ENCODE peak calls at places on chromosomes 5 and 9, in five cellular contexts. V is cardiac muscle cell, D is small intestine, N is tibial artery, X is left ventricle myocardium inferior. O is an unnamed sample. For H3K27me3, the result is how much of the 10 kb centered on the place peaks cover.

GRCh38 chr9:121491111-121491510 is 8.5 kb downstream of the GGTA1 start:
- DNase-seq in V (no peak), D (no peak), N (no peak), X (no peak), O (no peak)

GRCh38 chr9:120711354-120711753 is 2.9 kb downstream of the MEGF9 start:
- DNase-seq in V (no peak), D (no peak), N (no peak), X (no peak), O (no peak)

GRCh38 chr9:95047452-95048224 is 269.9 kb downstream of the FANCC start:
- DNase-seq in V (no peak), D (no peak), N (no peak), X (no peak), O (no peak)

GRCh38 chr5:143080407-143080806 is 310.2 kb downstream of the ARHGAP26 start:
- DNase-seq in V (no peak), D (peak), N (no peak), X (no peak), O (no peak)

GRCh38 chr9:589723-590122 is 251.8 kb upstream of the DMRT1 start:
- DNase-seq in V (no peak), D (no peak), N (no peak), X (no peak), O (peak)

GRCh38 chr5:113115061-113115460 is 138.5 kb downstream of the DCP2 start:
- DNase-seq in V (no peak), D (no peak), N (no peak), X (no peak), O (no peak)

GRCh38 chr5:133292300-133292699 is 240.5 kb downstream of the HSPA4 start:
- DNase-seq in V (no peak), D (no peak), N (no peak), X (no peak), O (no peak)

GRCh38 chr5:74903165-74903787 is 37.1 kb upstream of the FAM169A start:
- DNase-seq in V (peak), D (peak), N (no peak), X (no peak), O (no peak)

GRCh38 chr9:134689320-134690181 is 47.9 kb downstream of the COL5A1 start:
- DNase-seq in V (peak), D (peak), N (peak), X (peak), O (peak)

GRCh38 chr5:56833325-56833724 is 18.0 kb downstream of the MAP3K1 start:
- DNase-seq in V (peak), D (no peak), N (no peak), X (no peak), O (no peak)

GRCh38 chr5:34053133-34053532 is 10.1 kb upstream of the C1QTNF3 start:
- DNase-seq in V (no peak), D (no peak), N (no peak), X (no peak), O (peak)

GRCh38 chr5:153900703-153901395 is 137.9 kb downstream of the FAM114A2 start:
- DNase-seq in V (no peak), D (no peak), N (no peak), X (no peak), O (peak)

GRCh38 chr5:65355301-65355700 is 126.4 kb downstream of the ADAMTS6 start:
- DNase-seq in V (no peak), D (no peak), N (no peak), X (no peak), O (no peak)

GRCh38 chr9:2810424-2811075 is 33.3 kb downstream of the PUM3 start:
- DNase-seq in V (no peak), D (no peak), N (no peak), X (no peak), O (no peak)

GRCh38 chr5:115209279-115209678 is 39.6 kb upstream of the TRIM36 start:
- DNase-seq in V (no peak), D (peak), N (no peak), X (no peak), O (no peak)

GRCh38 chr9:93673271-93673843 is 97.0 kb downstream of the PHF2 start:
- DNase-seq in V (no peak), D (no peak), N (peak), X (peak), O (no peak)

GRCh38 chr5:177382423-177383029 is 1.7 kb upstream of the SLC34A1 start:
- DNase-seq in V (peak), D (no peak), N (no peak), X (no peak), O (no peak)

GRCh38 chr9:111890254-111890791 is 6.3 kb upstream of the UGCG start:
- DNase-seq in V (no peak), D (peak), N (no peak), X (no peak), O (no peak)

GRCh38 chr9:36317766-36318165 is 59.5 kb upstream of the GNE start:
- DNase-seq in V (no peak), D (peak), N (no peak), X (peak), O (no peak)

GRCh38 chr9:101739311-101739710 is 864 bp upstream of the GRIN3A start:
- DNase-seq in V (no peak), D (no peak), N (no peak), X (peak), O (no peak)
- H3K27me3 ChIP-seq in V (half or more), D (under half), N (under half), X (half or more), O (under half)

DNA sequence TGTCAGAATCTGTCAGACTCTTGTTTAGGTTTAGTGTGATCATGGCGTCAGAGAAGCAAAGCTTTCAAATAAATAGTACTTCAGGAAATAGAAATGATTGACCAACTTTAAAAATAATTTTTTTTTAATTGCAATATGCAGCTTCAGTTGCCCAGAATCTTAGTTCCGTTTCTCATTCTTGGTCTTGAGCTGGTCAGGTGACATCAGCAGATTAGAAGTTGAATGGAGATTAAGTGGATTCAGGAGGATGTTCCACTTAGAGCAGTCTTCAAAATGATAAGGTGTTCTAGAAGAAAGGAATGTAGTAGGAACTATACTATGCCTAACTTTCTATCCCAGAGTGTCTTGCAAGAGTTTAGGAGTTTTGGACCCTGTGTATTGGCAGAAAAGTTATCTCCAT is 30.6 kb downstream of the OTULIN start:
- DNase-seq in V (no peak), D (no peak), N (no peak), X (no peak), O (no peak)
- H3K27ac ChIP-seq in V (no peak), D (no peak), N (no peak), X (no peak), O (no peak)

DNA sequence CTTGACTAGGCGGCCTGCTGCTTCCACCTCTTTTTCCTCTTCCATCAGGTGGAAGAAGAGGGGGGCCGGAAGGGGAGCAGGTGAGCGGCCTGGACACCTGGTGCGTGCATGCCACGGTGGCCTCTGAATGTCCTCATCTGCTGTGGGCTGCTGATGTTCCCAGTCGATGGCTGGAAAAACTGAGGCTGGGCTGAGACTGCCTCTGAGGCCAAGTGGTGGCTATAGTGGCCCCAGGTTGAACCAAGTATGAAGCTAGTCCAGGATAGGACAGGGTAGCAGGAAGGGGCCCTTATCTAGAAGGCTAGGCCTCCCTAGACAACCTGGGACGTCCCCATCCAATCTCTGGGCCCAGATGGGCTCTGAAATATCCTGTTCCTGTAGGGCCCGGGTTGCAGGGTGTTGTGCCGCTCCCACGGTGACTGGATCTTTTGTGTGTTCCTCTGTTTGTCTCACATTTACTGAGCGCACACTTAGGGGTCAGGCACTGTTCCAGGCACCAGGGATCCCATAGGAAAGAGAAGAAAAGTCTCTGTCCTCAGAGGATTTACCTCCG is 757 bp upstream of the NR5A1 start:
- DNase-seq in V (no peak), D (no peak), N (no peak), X (no peak), O (no peak)
- H3K27me3 ChIP-seq in V (under half), D (under half), N (under half), X (under half), O (under half)

GRCh38 chr5:424259-425110 is 18.5 kb upstream of the EXOC3 start:
- DNase-seq in V (no peak), D (no peak), N (peak), X (no peak), O (no peak)
- H3K27ac ChIP-seq in V (no peak), D (no peak), N (no peak), X (no peak), O (no peak)

GRCh38 chr9:137147091-137147792 is 8.3 kb downstream of the GRIN1 start:
- DNase-seq in V (no peak), D (no peak), N (no peak), X (no peak), O (no peak)
- H3K27me3 ChIP-seq in V (half or more), D (under half), N (under half), X (half or more), O (under half)

O was measured in brain microvascular endothelial cell.